ENCODE peak calls at places on chromosomes 1 and 21, in five cellular contexts. B is sigmoid colon, R is stomach, M is ovary, C is HepG2. U is an unnamed sample.

GRCh38 chr1:113456967-113457366 is 66.7 kb downstream of the MAGI3 start:
- DNase-seq in B (peak; percentile 66), R (peak; percentile 40), M (peak; percentile 8), C (peak; percentile 86), U (no peak)

GRCh38 chr1:49340576-49340975 is 563.9 kb upstream of the BEND5 start:
- DNase-seq in B (no peak), R (no peak), M (no peak), C (no peak), U (no peak)

GRCh38 chr21:31397515-31397926 is 53.5 kb upstream of the TIAM1 start:
- DNase-seq in B (no peak), R (no peak), M (no peak), C (no peak), U (no peak)

GRCh38 chr1:79928901-79929300 is 922.4 kb upstream of the ADGRL4 start:
- DNase-seq in B (no peak), R (no peak), M (no peak), C (no peak), U (no peak)

GRCh38 chr1:230827081-230827681 is 41.1 kb downstream of the C1orf198 start:
- DNase-seq in B (no peak), R (no peak), M (peak; percentile 82), C (peak; percentile 5), U (peak; percentile 65)

GRCh38 chr1:229862017-229862774 is 204.8 kb upstream of the GALNT2 start:
- DNase-seq in B (no peak), R (no peak), M (peak; percentile 59), C (no peak), U (no peak)

GRCh38 chr1:214466759-214467585 is 84.4 kb downstream of the PTPN14 start:
- DNase-seq in B (no peak), R (peak; percentile 55), M (no peak), C (no peak), U (no peak)

GRCh38 chr1:47856994-47857393 is 140.2 kb downstream of the TRABD2B start:
- DNase-seq in B (no peak), R (no peak), M (no peak), C (no peak), U (no peak)

GRCh38 chr1:119909890-119910596 is 13.7 kb upstream of the ADAM30 start:
- DNase-seq in B (no peak), R (no peak), M (no peak), C (no peak), U (no peak)

GRCh38 chr1:223726380-223727001 is 14.2 kb downstream of the CAPN2 start:
- DNase-seq in B (peak; percentile 89), R (peak; percentile 61), M (peak; percentile 77), C (no peak), U (peak; percentile 38)

GRCh38 chr1:243605604-243606003 is 244.4 kb downstream of the AKT3 start:
- DNase-seq in B (no peak), R (no peak), M (no peak), C (no peak), U (no peak)

GRCh38 chr1:166390406-166390805 is 223.6 kb upstream of the FAM78B start:
- DNase-seq in B (no peak), R (no peak), M (no peak), C (no peak), U (no peak)

GRCh38 chr1:64366821-64367220 is 103.1 kb upstream of the CACHD1 start:
- DNase-seq in B (no peak), R (no peak), M (no peak), C (no peak), U (no peak)

GRCh38 chr1:231885209-231885854 is 258.7 kb downstream of the DISC1 start:
- DNase-seq in B (no peak), R (no peak), M (no peak), C (no peak), U (no peak)

GRCh38 chr1:111834956-111835355 is 79.3 kb downstream of the DDX20 start:
- DNase-seq in B (no peak), R (no peak), M (no peak), C (no peak), U (no peak)

GRCh38 chr21:25862596-25862995 is 127.8 kb downstream of the GABPA start:
- DNase-seq in B (no peak), R (no peak), M (no peak), C (peak; percentile 12), U (no peak)

GRCh38 chr1:40373323-40374283 is at the start of gene SMAP2:
- DNase-seq in B (peak; percentile 98), R (peak; percentile 97), M (peak; percentile 96), C (peak; percentile 91), U (peak; percentile 90)
- TF ChIP-seq POLR2A in B (peak; percentile 41), R (no peak), M (no peak), C (peak; percentile 82), U (peak; percentile 36)

DNA sequence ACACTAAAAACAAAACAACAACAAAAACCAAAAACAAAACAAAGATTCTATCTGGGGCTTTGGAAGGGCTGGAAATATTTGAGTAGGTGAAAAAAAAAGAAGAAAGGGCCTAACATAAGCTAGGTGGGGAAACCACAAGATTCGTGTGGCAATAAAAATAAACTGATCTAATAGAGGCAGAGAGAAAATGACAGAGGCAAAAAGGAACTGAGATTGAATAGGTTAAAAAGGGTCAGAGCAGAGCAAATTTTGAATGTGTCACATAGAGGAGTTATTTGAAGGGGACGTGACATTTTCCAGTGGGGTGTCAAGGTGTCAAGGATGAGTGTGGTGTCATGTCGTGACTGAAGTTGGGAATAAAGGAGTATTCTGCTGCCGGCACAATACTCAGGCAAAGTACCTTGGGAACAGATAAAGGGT is 65.2 kb upstream of the RALGPS2 start:
- DNase-seq in B (no peak), R (no peak), M (no peak), C (no peak), U (no peak)
- TF ChIP-seq EP300 in B (no peak), R (no peak), M (no peak), C (no peak), U (no peak)

GRCh38 chr1:107171378-107171777 is 30.5 kb downstream of the NTNG1 start:
- DNase-seq in B (no peak), R (no peak), M (no peak), C (no peak), U (no peak)

GRCh38 chr1:107172450-107172849 is 31.6 kb downstream of the NTNG1 start:
- DNase-seq in B (no peak), R (no peak), M (no peak), C (no peak), U (no peak)

GRCh38 chr1:107175102-107175501 is 34.3 kb downstream of the NTNG1 start:
- DNase-seq in B (no peak), R (no peak), M (no peak), C (no peak), U (no peak)
- H3K4me1 ChIP-seq in B (no peaks in the 10 kb centered on the region), R (no peaks in the 10 kb centered on the region), M (no peaks in the 10 kb centered on the region), C (no peaks in the 10 kb centered on the region), U (no peaks in the 10 kb centered on the region)

DNA sequence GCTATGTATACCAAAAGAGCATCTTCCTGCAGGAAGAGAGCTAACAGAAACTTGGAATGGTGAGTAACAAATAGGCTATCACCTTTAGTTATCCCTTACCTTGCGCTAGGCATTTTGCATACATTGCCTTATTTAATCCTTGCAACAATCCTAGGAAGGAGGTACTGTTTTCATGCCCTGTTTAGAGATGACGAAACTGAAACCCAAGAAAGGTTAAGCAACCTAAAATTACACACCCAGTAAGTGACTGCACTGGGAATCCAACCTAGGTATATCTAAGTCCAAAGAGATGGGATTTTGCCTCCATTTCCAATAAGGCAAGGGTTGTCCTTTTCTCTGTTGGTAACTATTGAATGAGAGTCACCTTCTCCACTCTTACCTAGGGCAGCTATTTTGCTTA is 144.5 kb downstream of the TM2D1 start:
- DNase-seq in B (no peak), R (no peak), M (no peak), C (no peak), U (no peak)
- TF ChIP-seq POLR2A in B (no peak), R (no peak), M (no peak), C (no peak), U (no peak)

GRCh38 chr1:171902527-171902926 is 61.2 kb downstream of the DNM3 start:
- DNase-seq in B (no peak), R (no peak), M (no peak), C (no peak), U (no peak)

GRCh38 chr1:171897304-171897703 is 56.0 kb downstream of the DNM3 start:
- DNase-seq in B (no peak), R (no peak), M (no peak), C (no peak), U (no peak)

GRCh38 chr1:171901245-171901644 is 59.9 kb downstream of the DNM3 start:
- DNase-seq in B (no peak), R (no peak), M (no peak), C (no peak), U (no peak)

GRCh38 chr1:171899838-171900237 is 58.5 kb downstream of the DNM3 start:
- DNase-seq in B (no peak), R (no peak), M (no peak), C (no peak), U (no peak)

GRCh38 chr1:171898956-171899355 is 57.7 kb downstream of the DNM3 start:
- DNase-seq in B (peak; percentile 64), R (no peak), M (no peak), C (no peak), U (peak; percentile 8)
- TF ChIP-seq EP300 in B (no peak), R (no peak), M (no peak), C (no peak), U (peak; percentile 26)

GRCh38 chr1:169681094-169681493 is 30.3 kb downstream of the SELL start:
- DNase-seq in B (no peak), R (no peak), M (no peak), C (no peak), U (no peak)
- H3K4me1 ChIP-seq in B (no peaks in the 10 kb centered on the region), R (peaks cover 9% of the 10 kb centered on the region), M (no peaks in the 10 kb centered on the region), C (no peaks in the 10 kb centered on the region), U (no peaks in the 10 kb centered on the region)

GRCh38 chr1:225427249-225428065 is at the start of gene LBR:
- DNase-seq in B (peak; percentile 77), R (peak; percentile 44), M (no peak), C (no peak), U (no peak)

GRCh38 chr1:225428066-225428878 is 434 bp upstream of the LBR start:
- DNase-seq in B (peak; percentile 97), R (peak; percentile 95), M (peak; percentile 93), C (peak; percentile 83), U (peak; percentile 80)

GRCh38 chr1:225424562-225425210 is 3.2 kb downstream of the LBR start:
- DNase-seq in B (no peak), R (no peak), M (no peak), C (no peak), U (no peak)

GRCh38 chr1:225425211-225425786 is 2.5 kb downstream of the LBR start:
- DNase-seq in B (no peak), R (no peak), M (no peak), C (no peak), U (no peak)

GRCh38 chr1:225426395-225427248 is 1.2 kb downstream of the LBR start:
- DNase-seq in B (peak; percentile 78), R (no peak), M (peak; percentile 53), C (no peak), U (peak; percentile 5)
- TF ChIP-seq POLR2A in B (no peak), R (no peak), M (no peak), C (no peak), U (no peak)

GRCh38 chr1:46757256-46757955 is 38.5 kb upstream of the EFCAB14 start:
- DNase-seq in B (no peak), R (peak; percentile 85), M (no peak), C (no peak), U (no peak)
- TF ChIP-seq EP300 in B (no peak), R (no peak), M (no peak), C (no peak), U (no peak)